ENCODE peak calls at places on chromosomes 1 and 21, in four cellular contexts. N, X, D and Y are unnamed samples.

GRCh38 chr1:153932071-153932592 is 9.4 kb upstream of the GATAD2B start:
- DNase-seq in N (no peak), X (no peak), D (no peak), Y (no peak)

GRCh38 chr1:53625049-53625448 is 113.9 kb downstream of the GLIS1 start:
- DNase-seq in N (no peak), X (no peak), D (no peak), Y (no peak)

GRCh38 chr1:2564815-2565415 is 8.7 kb downstream of the TNFRSF14 start:
- DNase-seq in N (no peak), X (no peak), D (no peak), Y (no peak)

GRCh38 chr1:8666394-8667167 is 150.9 kb downstream of the RERE start:
- DNase-seq in N (peak), X (no peak), D (no peak), Y (no peak)

GRCh38 chr1:22889213-22889827 is 83.3 kb downstream of the LACTBL1 start:
- DNase-seq in N (peak), X (peak), D (no peak), Y (peak)

GRCh38 chr21:33844104-33844889 is 71.3 kb downstream of the ATP5PO start:
- DNase-seq in N (no peak), X (no peak), D (no peak), Y (no peak)

GRCh38 chr21:16419188-16419874 is 689.5 kb downstream of the USP25 start:
- DNase-seq in N (peak), X (peak), D (no peak), Y (peak)

GRCh38 chr1:58818075-58818474 is 34.2 kb upstream of the JUN start:
- DNase-seq in N (peak), X (no peak), D (peak), Y (no peak)

GRCh38 chr1:55279627-55280026 is 64.5 kb upstream of the USP24 start:
- DNase-seq in N (no peak), X (no peak), D (no peak), Y (no peak)

GRCh38 chr21:44618909-44619308 is 7.0 kb downstream of the KRTAP10-8 start:
- DNase-seq in N (no peak), X (no peak), D (no peak), Y (no peak)

GRCh38 chr1:215282557-215282956 is 200.0 kb downstream of the KCNK2 start:
- DNase-seq in N (no peak), X (no peak), D (no peak), Y (no peak)

GRCh38 chr1:41862411-41863221 is 56.1 kb downstream of the HIVEP3 start:
- DNase-seq in N (no peak), X (no peak), D (no peak), Y (no peak)

GRCh38 chr1:65108025-65108692 is 39.8 kb upstream of the AK4 start:
- DNase-seq in N (peak), X (no peak), D (no peak), Y (no peak)

GRCh38 chr1:172499636-172500141 is 33.3 kb upstream of the SUCO start:
- DNase-seq in N (no peak), X (no peak), D (no peak), Y (peak)

GRCh38 chr1:26475989-26476388 is 3.7 kb downstream of the HMGN2 start:
- DNase-seq in N (no peak), X (no peak), D (no peak), Y (no peak)

GRCh38 chr1:202122639-202123335 is at the start of gene GPR37L1:
- DNase-seq in N (peak), X (peak), D (no peak), Y (no peak)

GRCh38 chr1:89361681-89362080 is 2.2 kb upstream of the GBP6 start:
- DNase-seq in N (no peak), X (no peak), D (no peak), Y (no peak)

GRCh38 chr1:7366955-7367665 is 404.0 kb upstream of the VAMP3 start:
- DNase-seq in N (peak), X (no peak), D (no peak), Y (no peak)

GRCh38 chr1:44808938-44809917 is 905 bp downstream of the BTBD19 start:
- DNase-seq in N (no peak), X (no peak), D (no peak), Y (peak)